ENCODE peak calls at places on chromosomes 16 and 17, in seven cellular contexts. One of them, this sample, is unnamed.

GRCh38 chr16:66752958-66753357 is 1.5 kb upstream of the DYNC1LI2 start:
- DNase-seq in non-pigmented ciliary epithelial cell: no peak
- DNase-seq in coronary artery: no peak
- DNase-seq in Caki2: no peak
- DNase-seq in activated T-cell treated with anti-CD3 and anti-CD28 coated beads for 1 hour: no peak
- DNase-seq in psoas muscle: no peak
- DNase-seq in NCI-H2029 treated with DMSO at 0.1 percent for 48 hours: no peak
- DNase-seq in this sample: no peak

GRCh38 chr17:13761221-13761620 is 159.5 kb upstream of the HS3ST3A1 start:
- DNase-seq in psoas muscle: no peak
- DNase-seq in Caki2: no peak
- DNase-seq in coronary artery: no peak
- DNase-seq in activated T-cell treated with anti-CD3 and anti-CD28 coated beads for 1 hour: no peak
- DNase-seq in non-pigmented ciliary epithelial cell: no peak
- DNase-seq in NCI-H2029 treated with DMSO at 0.1 percent for 48 hours: no peak
- DNase-seq in this sample: no peak

GRCh38 chr17:55672585-55673501 is 49.8 kb downstream of the TMEM100 start:
- DNase-seq in psoas muscle: peak
- DNase-seq in non-pigmented ciliary epithelial cell: no peak
- DNase-seq in activated T-cell treated with anti-CD3 and anti-CD28 coated beads for 1 hour: no peak
- DNase-seq in coronary artery: no peak
- DNase-seq in Caki2: no peak
- DNase-seq in NCI-H2029 treated with DMSO at 0.1 percent for 48 hours: no peak
- DNase-seq in this sample: no peak

GRCh38 chr16:46932802-46933201 is 40.7 kb downstream of the DNAJA2 start:
- DNase-seq in Caki2: no peak
- DNase-seq in psoas muscle: no peak
- DNase-seq in coronary artery: no peak
- DNase-seq in non-pigmented ciliary epithelial cell: no peak
- DNase-seq in NCI-H2029 treated with DMSO at 0.1 percent for 48 hours: no peak
- DNase-seq in activated T-cell treated with anti-CD3 and anti-CD28 coated beads for 1 hour: no peak
- DNase-seq in this sample: no peak

GRCh38 chr17:82959990-82960418 is 119.4 kb upstream of the METRNL start:
- DNase-seq in Caki2: no peak
- DNase-seq in coronary artery: peak
- DNase-seq in psoas muscle: peak
- DNase-seq in non-pigmented ciliary epithelial cell: no peak
- DNase-seq in activated T-cell treated with anti-CD3 and anti-CD28 coated beads for 1 hour: no peak
- DNase-seq in NCI-H2029 treated with DMSO at 0.1 percent for 48 hours: no peak
- DNase-seq in this sample: no peak

GRCh38 chr16:13480801-13481200 is 439.2 kb upstream of the ERCC4 start:
- DNase-seq in activated T-cell treated with anti-CD3 and anti-CD28 coated beads for 1 hour: no peak
- DNase-seq in Caki2: no peak
- DNase-seq in coronary artery: no peak
- DNase-seq in non-pigmented ciliary epithelial cell: no peak
- DNase-seq in psoas muscle: no peak
- DNase-seq in NCI-H2029 treated with DMSO at 0.1 percent for 48 hours: no peak
- DNase-seq in this sample: no peak

GRCh38 chr17:70318061-70318460 is 148.7 kb downstream of the KCNJ2 start:
- DNase-seq in NCI-H2029 treated with DMSO at 0.1 percent for 48 hours: no peak
- DNase-seq in activated T-cell treated with anti-CD3 and anti-CD28 coated beads for 1 hour: no peak
- DNase-seq in coronary artery: no peak
- DNase-seq in psoas muscle: no peak
- DNase-seq in non-pigmented ciliary epithelial cell: no peak
- DNase-seq in Caki2: no peak
- DNase-seq in this sample: no peak

GRCh38 chr17:66570353-66571195 is 264.3 kb upstream of the CACNG5 start:
- DNase-seq in non-pigmented ciliary epithelial cell: no peak
- DNase-seq in coronary artery: no peak
- DNase-seq in Caki2: no peak
- DNase-seq in NCI-H2029 treated with DMSO at 0.1 percent for 48 hours: no peak
- DNase-seq in psoas muscle: no peak
- DNase-seq in activated T-cell treated with anti-CD3 and anti-CD28 coated beads for 1 hour: no peak
- DNase-seq in this sample: no peak

GRCh38 chr17:21194688-21195087 is 19.3 kb downstream of the TMEM11 start:
- DNase-seq in coronary artery: no peak
- DNase-seq in non-pigmented ciliary epithelial cell: no peak
- DNase-seq in activated T-cell treated with anti-CD3 and anti-CD28 coated beads for 1 hour: no peak
- DNase-seq in psoas muscle: peak
- DNase-seq in NCI-H2029 treated with DMSO at 0.1 percent for 48 hours: no peak
- DNase-seq in Caki2: no peak
- DNase-seq in this sample: no peak

GRCh38 chr17:42673885-42674754 is 2.7 kb downstream of the PLEKHH3 start:
- DNase-seq in Caki2: no peak
- DNase-seq in NCI-H2029 treated with DMSO at 0.1 percent for 48 hours: no peak
- DNase-seq in non-pigmented ciliary epithelial cell: no peak
- DNase-seq in coronary artery: no peak
- DNase-seq in psoas muscle: peak
- DNase-seq in activated T-cell treated with anti-CD3 and anti-CD28 coated beads for 1 hour: no peak
- DNase-seq in this sample: no peak

GRCh38 chr17:57928898-57929297 is 26.3 kb downstream of the CUEDC1 start:
- DNase-seq in coronary artery: no peak
- DNase-seq in psoas muscle: no peak
- DNase-seq in Caki2: no peak
- DNase-seq in non-pigmented ciliary epithelial cell: no peak
- DNase-seq in NCI-H2029 treated with DMSO at 0.1 percent for 48 hours: no peak
- DNase-seq in activated T-cell treated with anti-CD3 and anti-CD28 coated beads for 1 hour: no peak
- DNase-seq in this sample: no peak

GRCh38 chr16:20910781-20911321 is 10.3 kb downstream of the LYRM1 start:
- DNase-seq in NCI-H2029 treated with DMSO at 0.1 percent for 48 hours: no peak
- DNase-seq in coronary artery: no peak
- DNase-seq in non-pigmented ciliary epithelial cell: peak
- DNase-seq in activated T-cell treated with anti-CD3 and anti-CD28 coated beads for 1 hour: no peak
- DNase-seq in Caki2: peak
- DNase-seq in psoas muscle: no peak
- DNase-seq in this sample: no peak

GRCh38 chr16:5205394-5206040 is 107.9 kb upstream of the EEF2KMT start:
- DNase-seq in activated T-cell treated with anti-CD3 and anti-CD28 coated beads for 1 hour: no peak
- DNase-seq in coronary artery: no peak
- DNase-seq in NCI-H2029 treated with DMSO at 0.1 percent for 48 hours: no peak
- DNase-seq in non-pigmented ciliary epithelial cell: no peak
- DNase-seq in psoas muscle: no peak
- DNase-seq in Caki2: no peak
- DNase-seq in this sample: no peak

GRCh38 chr17:79808763-79809529 is 12.1 kb upstream of the CBX8 start:
- DNase-seq in coronary artery: no peak
- DNase-seq in Caki2: peak
- DNase-seq in activated T-cell treated with anti-CD3 and anti-CD28 coated beads for 1 hour: no peak
- DNase-seq in psoas muscle: no peak
- DNase-seq in NCI-H2029 treated with DMSO at 0.1 percent for 48 hours: peak
- DNase-seq in non-pigmented ciliary epithelial cell: no peak
- DNase-seq in this sample: no peak

GRCh38 chr16:87447323-87447722 is 45.5 kb downstream of the ZCCHC14 start:
- DNase-seq in NCI-H2029 treated with DMSO at 0.1 percent for 48 hours: no peak
- DNase-seq in non-pigmented ciliary epithelial cell: no peak
- DNase-seq in psoas muscle: no peak
- DNase-seq in Caki2: no peak
- DNase-seq in activated T-cell treated with anti-CD3 and anti-CD28 coated beads for 1 hour: no peak
- DNase-seq in coronary artery: no peak
- DNase-seq in this sample: no peak

GRCh38 chr17:33292981-33293867 is at the start of gene ASIC2:
- DNase-seq in NCI-H2029 treated with DMSO at 0.1 percent for 48 hours: no peak
- DNase-seq in Caki2: peak
- DNase-seq in non-pigmented ciliary epithelial cell: no peak
- DNase-seq in coronary artery: no peak
- DNase-seq in activated T-cell treated with anti-CD3 and anti-CD28 coated beads for 1 hour: no peak
- DNase-seq in psoas muscle: peak
- DNase-seq in this sample: no peak

GRCh38 chr17:81315170-81315884 is 20.2 kb upstream of the SLC38A10 start:
- DNase-seq in NCI-H2029 treated with DMSO at 0.1 percent for 48 hours: no peak
- DNase-seq in coronary artery: no peak
- DNase-seq in psoas muscle: peak
- DNase-seq in non-pigmented ciliary epithelial cell: no peak
- DNase-seq in activated T-cell treated with anti-CD3 and anti-CD28 coated beads for 1 hour: no peak
- DNase-seq in Caki2: no peak
- DNase-seq in this sample: no peak

GRCh38 chr17:38444151-38444550 is 15.9 kb downstream of the ARHGAP23 start:
- DNase-seq in Caki2: peak
- DNase-seq in coronary artery: no peak
- DNase-seq in psoas muscle: peak
- DNase-seq in activated T-cell treated with anti-CD3 and anti-CD28 coated beads for 1 hour: peak
- DNase-seq in NCI-H2029 treated with DMSO at 0.1 percent for 48 hours: peak
- DNase-seq in non-pigmented ciliary epithelial cell: no peak
- DNase-seq in this sample: peak

GRCh38 chr16:58378401-58378800 is 13.9 kb upstream of the GINS3 start:
- DNase-seq in non-pigmented ciliary epithelial cell: no peak
- DNase-seq in coronary artery: no peak
- DNase-seq in Caki2: no peak
- DNase-seq in NCI-H2029 treated with DMSO at 0.1 percent for 48 hours: no peak
- DNase-seq in activated T-cell treated with anti-CD3 and anti-CD28 coated beads for 1 hour: no peak
- DNase-seq in psoas muscle: no peak
- DNase-seq in this sample: no peak

GRCh38 chr17:75181608-75182318 is 996 bp downstream of the SUMO2 start:
- DNase-seq in Caki2: no peak
- DNase-seq in non-pigmented ciliary epithelial cell: no peak
- DNase-seq in NCI-H2029 treated with DMSO at 0.1 percent for 48 hours: no peak
- DNase-seq in activated T-cell treated with anti-CD3 and anti-CD28 coated beads for 1 hour: peak
- DNase-seq in psoas muscle: peak
- DNase-seq in coronary artery: peak
- DNase-seq in this sample: peak

GRCh38 chr16:718922-719321 is 2.0 kb upstream of the ANTKMT start:
- DNase-seq in Caki2: no peak
- DNase-seq in psoas muscle: no peak
- DNase-seq in NCI-H2029 treated with DMSO at 0.1 percent for 48 hours: no peak
- DNase-seq in activated T-cell treated with anti-CD3 and anti-CD28 coated beads for 1 hour: no peak
- DNase-seq in non-pigmented ciliary epithelial cell: no peak
- DNase-seq in coronary artery: no peak
- DNase-seq in this sample: no peak

GRCh38 chr17:38958326-38958725 is 8.9 kb downstream of the FBXO47 start:
- DNase-seq in coronary artery: no peak
- DNase-seq in non-pigmented ciliary epithelial cell: no peak
- DNase-seq in psoas muscle: no peak
- DNase-seq in NCI-H2029 treated with DMSO at 0.1 percent for 48 hours: no peak
- DNase-seq in activated T-cell treated with anti-CD3 and anti-CD28 coated beads for 1 hour: no peak
- DNase-seq in Caki2: no peak
- DNase-seq in this sample: no peak

GRCh38 chr16:30186782-30187555 is 3.6 kb downstream of the CORO1A start:
- DNase-seq in NCI-H2029 treated with DMSO at 0.1 percent for 48 hours: no peak
- DNase-seq in activated T-cell treated with anti-CD3 and anti-CD28 coated beads for 1 hour: peak
- DNase-seq in Caki2: no peak
- DNase-seq in psoas muscle: peak
- DNase-seq in coronary artery: peak
- DNase-seq in non-pigmented ciliary epithelial cell: no peak
- DNase-seq in this sample: peak